ENCODE peak calls at places on chromosomes 12 and 14, in five cellular contexts. One of them, this sample, is unnamed.

GRCh38 chr14:101070540-101071492 is 167.3 kb upstream of the RTL1 start:
- DNase-seq in psoas muscle: no peak
- DNase-seq in transverse colon: peak; percentile 5
- DNase-seq in heart left ventricle: peak; percentile 28
- DNase-seq in dorsolateral prefrontal cortex: peak; percentile 30
- DNase-seq in this sample: no peak

GRCh38 chr12:121295746-121296617 is 527 bp downstream of the CAMKK2 start:
- DNase-seq in psoas muscle: peak; percentile 69
- DNase-seq in transverse colon: peak; percentile 70
- DNase-seq in heart left ventricle: peak; percentile 77
- DNase-seq in dorsolateral prefrontal cortex: no peak
- DNase-seq in this sample: peak; percentile 64

GRCh38 chr14:90632868-90633267 is 183.4 kb downstream of the TTC7B start:
- DNase-seq in psoas muscle: no peak
- DNase-seq in transverse colon: no peak
- DNase-seq in heart left ventricle: no peak
- DNase-seq in dorsolateral prefrontal cortex: no peak
- DNase-seq in this sample: no peak

GRCh38 chr12:84329933-84330332 is 582.7 kb downstream of the SLC6A15 start:
- DNase-seq in psoas muscle: no peak
- DNase-seq in transverse colon: no peak
- DNase-seq in heart left ventricle: no peak
- DNase-seq in dorsolateral prefrontal cortex: no peak
- DNase-seq in this sample: no peak

GRCh38 chr12:31306871-31307270 is 19.1 kb downstream of the SINHCAF start:
- DNase-seq in psoas muscle: no peak
- DNase-seq in transverse colon: no peak
- DNase-seq in heart left ventricle: no peak
- DNase-seq in dorsolateral prefrontal cortex: no peak
- DNase-seq in this sample: no peak

GRCh38 chr12:32522322-32523221 is 123.2 kb downstream of the FGD4 start:
- DNase-seq in psoas muscle: no peak
- DNase-seq in transverse colon: no peak
- DNase-seq in heart left ventricle: no peak
- DNase-seq in dorsolateral prefrontal cortex: no peak
- DNase-seq in this sample: no peak

GRCh38 chr12:126349383-126349782 is 1284.1 kb downstream of the AACS start:
- DNase-seq in psoas muscle: no peak
- DNase-seq in transverse colon: no peak
- DNase-seq in heart left ventricle: no peak
- DNase-seq in dorsolateral prefrontal cortex: no peak
- DNase-seq in this sample: no peak

GRCh38 chr14:99401196-99401595 is 79.5 kb downstream of the SETD3 start:
- DNase-seq in psoas muscle: no peak
- DNase-seq in transverse colon: no peak
- DNase-seq in heart left ventricle: no peak
- DNase-seq in dorsolateral prefrontal cortex: no peak
- DNase-seq in this sample: no peak

GRCh38 chr12:123237646-123238329 is 4.6 kb downstream of the MTRFR start:
- DNase-seq in psoas muscle: peak; percentile 76
- DNase-seq in transverse colon: peak; percentile 72
- DNase-seq in heart left ventricle: peak; percentile 72
- DNase-seq in dorsolateral prefrontal cortex: peak; percentile 59
- DNase-seq in this sample: peak; percentile 72

GRCh38 chr12:113470871-113471618 is 626 bp downstream of the LHX5 start:
- DNase-seq in psoas muscle: no peak
- DNase-seq in transverse colon: no peak
- DNase-seq in heart left ventricle: no peak
- DNase-seq in dorsolateral prefrontal cortex: no peak
- DNase-seq in this sample: no peak

GRCh38 chr12:113473942-113474341 is 2.3 kb upstream of the LHX5 start:
- DNase-seq in psoas muscle: no peak
- DNase-seq in transverse colon: no peak
- DNase-seq in heart left ventricle: no peak
- DNase-seq in dorsolateral prefrontal cortex: no peak
- DNase-seq in this sample: no peak

GRCh38 chr12:113471619-113472171 is at the start of gene LHX5:
- DNase-seq in psoas muscle: no peak
- DNase-seq in transverse colon: no peak
- DNase-seq in heart left ventricle: no peak
- DNase-seq in dorsolateral prefrontal cortex: no peak
- DNase-seq in this sample: no peak

GRCh38 chr12:113473400-113473799 is 1.7 kb upstream of the LHX5 start:
- DNase-seq in psoas muscle: no peak
- DNase-seq in transverse colon: no peak
- DNase-seq in heart left ventricle: no peak
- DNase-seq in dorsolateral prefrontal cortex: no peak
- DNase-seq in this sample: no peak

GRCh38 chr12:113472191-113473190 is 820 bp upstream of the LHX5 start:
- DNase-seq in psoas muscle: no peak
- DNase-seq in transverse colon: no peak
- DNase-seq in heart left ventricle: no peak
- DNase-seq in dorsolateral prefrontal cortex: no peak
- DNase-seq in this sample: no peak
- H3K4me3 ChIP-seq in psoas muscle: no peak overlapping the region
- H3K4me3 ChIP-seq in transverse colon: no peak overlapping the region
- H3K4me3 ChIP-seq in heart left ventricle: no peak overlapping the region
- H3K4me3 ChIP-seq in dorsolateral prefrontal cortex: no peak overlapping the region
- H3K4me3 ChIP-seq in this sample: no peak overlapping the region

DNA sequence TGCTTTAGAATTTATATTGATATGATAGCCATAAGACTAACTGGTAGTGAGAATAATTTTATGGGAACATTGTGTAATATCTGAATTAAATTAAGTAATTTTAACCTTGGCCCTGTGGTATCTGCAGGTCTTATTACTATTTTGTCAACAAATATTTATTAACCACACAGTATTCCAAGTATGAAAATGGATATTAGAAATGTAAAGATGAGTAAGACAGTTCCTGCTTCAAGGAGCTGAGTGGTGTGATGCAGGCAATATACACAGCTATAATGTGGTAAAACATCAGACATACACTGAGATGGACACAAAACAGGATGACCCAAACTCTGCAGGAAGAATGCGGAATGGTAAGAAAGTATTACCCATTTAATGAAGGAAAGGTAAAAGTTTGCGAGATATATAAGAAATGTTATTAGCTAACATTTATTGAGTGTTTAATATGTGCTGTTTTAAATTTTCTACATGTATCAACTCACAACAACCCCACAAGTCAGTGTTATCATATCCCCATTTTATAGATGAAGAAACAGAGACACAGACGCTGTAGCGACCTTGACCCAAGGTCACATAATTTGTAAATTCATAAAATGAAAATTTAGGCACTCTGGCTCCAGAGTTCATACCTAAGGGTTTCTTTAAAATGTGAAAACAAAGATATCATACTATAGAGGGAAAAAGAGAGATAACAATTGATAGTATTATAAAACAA is 12.7 kb downstream of the ABCD2 start:
- DNase-seq in psoas muscle: no peak
- DNase-seq in transverse colon: no peak
- DNase-seq in heart left ventricle: no peak
- DNase-seq in dorsolateral prefrontal cortex: no peak
- DNase-seq in this sample: no peak
- H3K27ac ChIP-seq in psoas muscle: no peak overlapping the region
- H3K27ac ChIP-seq in transverse colon: no peak overlapping the region
- H3K27ac ChIP-seq in heart left ventricle: no peak overlapping the region
- H3K27ac ChIP-seq in dorsolateral prefrontal cortex: no peak overlapping the region
- H3K27ac ChIP-seq in this sample: no peak overlapping the region

GRCh38 chr14:63840981-63841380 is 11.8 kb upstream of the SYNE2 start:
- DNase-seq in psoas muscle: no peak
- DNase-seq in transverse colon: peak; percentile 45
- DNase-seq in heart left ventricle: no peak
- DNase-seq in dorsolateral prefrontal cortex: no peak
- DNase-seq in this sample: no peak
- TF ChIP-seq CTCF in psoas muscle: no peak
- TF ChIP-seq CTCF in transverse colon: peak; percentile 20
- TF ChIP-seq CTCF in heart left ventricle: peak; percentile 21
- TF ChIP-seq CTCF in dorsolateral prefrontal cortex: no peak
- TF ChIP-seq CTCF in this sample: no peak

GRCh38 chr12:7637641-7638040 is 28.1 kb downstream of the APOBEC1 start:
- DNase-seq in psoas muscle: no peak
- DNase-seq in transverse colon: no peak
- DNase-seq in heart left ventricle: no peak
- DNase-seq in dorsolateral prefrontal cortex: no peak
- DNase-seq in this sample: no peak

GRCh38 chr12:7638764-7639570 is 26.7 kb downstream of the APOBEC1 start:
- DNase-seq in psoas muscle: peak; percentile 77
- DNase-seq in transverse colon: peak; percentile 75
- DNase-seq in heart left ventricle: peak; percentile 70
- DNase-seq in dorsolateral prefrontal cortex: peak; percentile 78
- DNase-seq in this sample: peak; percentile 63

GRCh38 chr12:7642876-7643309 is 22.8 kb downstream of the APOBEC1 start:
- DNase-seq in psoas muscle: no peak
- DNase-seq in transverse colon: no peak
- DNase-seq in heart left ventricle: no peak
- DNase-seq in dorsolateral prefrontal cortex: no peak
- DNase-seq in this sample: no peak

GRCh38 chr12:7642287-7642686 is 23.4 kb downstream of the APOBEC1 start:
- DNase-seq in psoas muscle: no peak
- DNase-seq in transverse colon: no peak
- DNase-seq in heart left ventricle: no peak
- DNase-seq in dorsolateral prefrontal cortex: no peak
- DNase-seq in this sample: no peak

GRCh38 chr12:7638064-7638763 is 27.5 kb downstream of the APOBEC1 start:
- DNase-seq in psoas muscle: no peak
- DNase-seq in transverse colon: no peak
- DNase-seq in heart left ventricle: no peak
- DNase-seq in dorsolateral prefrontal cortex: no peak
- DNase-seq in this sample: no peak
- H3K4me3 ChIP-seq in psoas muscle: no peak overlapping the region
- H3K4me3 ChIP-seq in transverse colon: no peak overlapping the region
- H3K4me3 ChIP-seq in heart left ventricle: peak overlapping the region; percentile 51
- H3K4me3 ChIP-seq in dorsolateral prefrontal cortex: no peak overlapping the region
- H3K4me3 ChIP-seq in this sample: no peak overlapping the region

DNA sequence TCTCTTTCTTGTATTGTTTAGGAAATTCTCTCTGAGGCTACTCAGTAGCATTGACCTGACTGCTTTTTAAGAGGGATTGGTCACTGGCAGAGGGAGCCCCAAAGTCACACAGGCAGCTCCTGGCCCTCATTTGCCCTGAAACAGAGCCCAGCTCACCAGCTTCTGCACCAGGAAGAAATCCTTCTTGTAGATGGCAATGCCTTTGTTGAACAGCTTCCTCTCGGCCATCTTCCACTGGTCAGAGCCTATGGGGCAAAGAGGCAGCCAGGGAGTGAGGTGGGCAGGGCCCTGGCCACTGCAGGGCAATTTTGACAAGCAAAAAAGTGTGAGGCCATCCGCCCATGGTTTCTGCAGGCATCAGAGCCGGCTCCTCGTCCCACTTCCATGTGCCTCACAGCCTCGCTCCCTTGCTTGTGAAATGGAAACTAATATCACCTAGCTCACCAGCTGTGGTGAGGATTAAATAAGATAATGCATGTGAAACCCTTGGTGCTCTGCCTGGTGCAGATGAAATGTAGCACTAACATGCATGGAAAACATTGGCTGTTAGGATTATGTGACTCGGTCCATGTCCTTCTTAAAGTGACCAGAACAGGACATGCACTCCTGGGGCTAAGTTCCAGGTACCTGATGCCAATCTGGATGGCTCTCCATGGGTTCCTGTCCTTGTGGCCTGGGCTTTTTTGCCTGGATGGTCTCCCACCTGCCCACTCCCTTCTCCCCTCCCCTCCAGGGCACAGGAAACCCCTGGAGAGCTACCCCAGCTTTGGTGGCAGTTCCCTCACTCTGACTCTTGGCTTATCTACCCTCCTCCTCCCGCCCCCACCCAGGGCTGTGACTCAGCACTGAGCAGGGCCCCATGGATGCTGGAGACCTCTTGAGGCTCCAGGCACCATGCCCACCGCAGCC is 11.2 kb upstream of the PNMA1 start:
- DNase-seq in psoas muscle: peak; percentile 75
- DNase-seq in transverse colon: no peak
- DNase-seq in heart left ventricle: no peak
- DNase-seq in dorsolateral prefrontal cortex: no peak
- DNase-seq in this sample: no peak
- H3K27ac ChIP-seq in psoas muscle: peak overlapping the region; percentile 92
- H3K27ac ChIP-seq in transverse colon: peak overlapping the region; percentile 79
- H3K27ac ChIP-seq in heart left ventricle: peak overlapping the region; percentile 61
- H3K27ac ChIP-seq in dorsolateral prefrontal cortex: peak overlapping the region; percentile 43
- H3K27ac ChIP-seq in this sample: no peak overlapping the region

DNA sequence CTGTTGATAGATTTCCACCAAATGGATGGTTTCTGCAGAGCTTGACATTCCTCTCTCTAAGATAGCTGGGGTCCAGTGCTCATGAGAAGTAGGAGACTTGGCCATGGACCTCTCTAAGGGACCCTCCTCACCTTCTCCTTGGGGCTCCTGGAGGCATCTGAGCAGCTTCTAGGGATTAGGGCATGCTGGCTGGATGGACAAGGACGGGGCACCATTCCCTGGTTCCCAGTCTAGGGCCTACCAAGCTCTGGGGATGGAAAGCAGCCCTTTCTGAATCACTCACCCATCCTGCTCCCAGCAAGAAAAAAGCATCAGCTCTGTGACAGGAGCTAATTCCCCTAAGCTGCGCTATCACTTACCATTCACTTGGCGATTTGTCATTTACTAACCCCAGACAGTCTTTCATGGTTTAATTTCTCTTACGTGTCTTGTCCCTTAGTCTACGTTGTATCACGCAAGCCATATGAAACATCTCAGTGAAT is 39.5 kb downstream of the VWF start:
- DNase-seq in psoas muscle: no peak
- DNase-seq in transverse colon: no peak
- DNase-seq in heart left ventricle: no peak
- DNase-seq in dorsolateral prefrontal cortex: no peak
- DNase-seq in this sample: no peak
- TF ChIP-seq CTCF in psoas muscle: no peak
- TF ChIP-seq CTCF in transverse colon: no peak
- TF ChIP-seq CTCF in heart left ventricle: no peak
- TF ChIP-seq CTCF in dorsolateral prefrontal cortex: no peak
- TF ChIP-seq CTCF in this sample: no peak

This sample was measured in ovary.